ENCODE peak calls at places on chromosomes 1 and 21, in seven cellular contexts. One of them, this sample, is unnamed.

GRCh38 chr1:27106561-27107323 is 48.2 kb downstream of the SLC9A1 start:
- DNase-seq in lung: no peak
- DNase-seq in transverse colon: no peak
- DNase-seq in ovary: no peak
- DNase-seq in PC-9: no peak
- DNase-seq in heart right ventricle: no peak
- DNase-seq in breast epithelium: no peak
- DNase-seq in this sample: no peak

GRCh38 chr1:91669584-91670350 is 169.1 kb downstream of the CDC7 start:
- DNase-seq in heart right ventricle: no peak
- DNase-seq in PC-9: no peak
- DNase-seq in breast epithelium: no peak
- DNase-seq in transverse colon: no peak
- DNase-seq in ovary: no peak
- DNase-seq in lung: no peak
- DNase-seq in this sample: no peak

GRCh38 chr21:37670883-37671282 is 245.4 kb downstream of the KCNJ6 start:
- DNase-seq in transverse colon: no peak
- DNase-seq in PC-9: peak; percentile 83
- DNase-seq in lung: no peak
- DNase-seq in heart right ventricle: no peak
- DNase-seq in breast epithelium: no peak
- DNase-seq in ovary: no peak
- DNase-seq in this sample: no peak

GRCh38 chr21:31366825-31367224 is 22.8 kb upstream of the TIAM1 start:
- DNase-seq in breast epithelium: peak; percentile 75
- DNase-seq in transverse colon: no peak
- DNase-seq in PC-9: peak; percentile 95
- DNase-seq in heart right ventricle: no peak
- DNase-seq in ovary: no peak
- DNase-seq in lung: no peak
- DNase-seq in this sample: no peak

GRCh38 chr21:45087022-45087823 is 12.8 kb downstream of the ADARB1 start:
- DNase-seq in transverse colon: no peak
- DNase-seq in breast epithelium: no peak
- DNase-seq in ovary: no peak
- DNase-seq in heart right ventricle: no peak
- DNase-seq in PC-9: no peak
- DNase-seq in lung: no peak
- DNase-seq in this sample: no peak

GRCh38 chr1:87330954-87331318 is 2.3 kb downstream of the LMO4 start:
- DNase-seq in lung: no peak
- DNase-seq in PC-9: no peak
- DNase-seq in heart right ventricle: no peak
- DNase-seq in ovary: no peak
- DNase-seq in breast epithelium: no peak
- DNase-seq in transverse colon: no peak
- DNase-seq in this sample: no peak

GRCh38 chr1:21659099-21659923 is 9.8 kb downstream of the RAP1GAP start:
- DNase-seq in PC-9: peak; percentile 40
- DNase-seq in ovary: peak; percentile 86
- DNase-seq in lung: peak; percentile 82
- DNase-seq in breast epithelium: peak; percentile 68
- DNase-seq in heart right ventricle: peak; percentile 67
- DNase-seq in transverse colon: peak; percentile 74
- DNase-seq in this sample: peak; percentile 68

GRCh38 chr1:111192074-111192473 is 8.4 kb downstream of the DENND2D start:
- DNase-seq in transverse colon: no peak
- DNase-seq in lung: no peak
- DNase-seq in ovary: no peak
- DNase-seq in breast epithelium: no peak
- DNase-seq in heart right ventricle: no peak
- DNase-seq in PC-9: no peak
- DNase-seq in this sample: no peak

GRCh38 chr1:37726746-37727145 is 34.4 kb downstream of the CDCA8 start:
- DNase-seq in transverse colon: no peak
- DNase-seq in ovary: no peak
- DNase-seq in lung: no peak
- DNase-seq in breast epithelium: no peak
- DNase-seq in PC-9: no peak
- DNase-seq in heart right ventricle: no peak
- DNase-seq in this sample: no peak

GRCh38 chr21:26117972-26118367 is 52.6 kb downstream of the APP start:
- DNase-seq in ovary: no peak
- DNase-seq in breast epithelium: no peak
- DNase-seq in PC-9: no peak
- DNase-seq in heart right ventricle: no peak
- DNase-seq in transverse colon: no peak
- DNase-seq in lung: no peak
- DNase-seq in this sample: no peak

GRCh38 chr1:175482072-175482451 is 261.3 kb downstream of the TNR start:
- DNase-seq in breast epithelium: no peak
- DNase-seq in transverse colon: no peak
- DNase-seq in lung: no peak
- DNase-seq in PC-9: no peak
- DNase-seq in ovary: no peak
- DNase-seq in heart right ventricle: no peak
- DNase-seq in this sample: no peak

GRCh38 chr1:158496379-158496778 is 24.4 kb downstream of the OR10R2 start:
- DNase-seq in ovary: no peak
- DNase-seq in heart right ventricle: no peak
- DNase-seq in PC-9: no peak
- DNase-seq in transverse colon: no peak
- DNase-seq in breast epithelium: no peak
- DNase-seq in lung: no peak
- DNase-seq in this sample: no peak

GRCh38 chr1:111279144-111279543 is 11.5 kb upstream of the CHIA start:
- DNase-seq in lung: no peak
- DNase-seq in PC-9: no peak
- DNase-seq in ovary: no peak
- DNase-seq in heart right ventricle: no peak
- DNase-seq in breast epithelium: no peak
- DNase-seq in transverse colon: no peak
- DNase-seq in this sample: no peak

GRCh38 chr1:46342084-46342656 is 1.6 kb downstream of the NSUN4 start:
- DNase-seq in PC-9: no peak
- DNase-seq in transverse colon: no peak
- DNase-seq in lung: no peak
- DNase-seq in heart right ventricle: no peak
- DNase-seq in ovary: no peak
- DNase-seq in breast epithelium: no peak
- DNase-seq in this sample: no peak

GRCh38 chr1:200938955-200939354 is 44.3 kb downstream of the INAVA start:
- DNase-seq in lung: no peak
- DNase-seq in PC-9: no peak
- DNase-seq in heart right ventricle: no peak
- DNase-seq in breast epithelium: no peak
- DNase-seq in ovary: no peak
- DNase-seq in transverse colon: no peak
- DNase-seq in this sample: no peak

GRCh38 chr21:42047821-42048613 is 23.1 kb upstream of the UMODL1 start:
- DNase-seq in transverse colon: no peak
- DNase-seq in PC-9: no peak
- DNase-seq in lung: no peak
- DNase-seq in breast epithelium: no peak
- DNase-seq in heart right ventricle: peak; percentile 56
- DNase-seq in ovary: peak; percentile 70
- DNase-seq in this sample: peak; percentile 52

GRCh38 chr1:32303997-32304622 is 12.2 kb downstream of the HDAC1 start:
- DNase-seq in heart right ventricle: no peak
- DNase-seq in PC-9: no peak
- DNase-seq in breast epithelium: no peak
- DNase-seq in transverse colon: no peak
- DNase-seq in lung: no peak
- DNase-seq in ovary: no peak
- DNase-seq in this sample: no peak

GRCh38 chr1:247906504-247907047 is 11.2 kb downstream of the OR2W3 start:
- DNase-seq in heart right ventricle: no peak
- DNase-seq in lung: no peak
- DNase-seq in PC-9: peak; percentile 65
- DNase-seq in breast epithelium: no peak
- DNase-seq in transverse colon: peak; percentile 25
- DNase-seq in ovary: no peak
- DNase-seq in this sample: no peak

GRCh38 chr21:42097274-42097673 is 26.2 kb downstream of the UMODL1 start:
- DNase-seq in lung: no peak
- DNase-seq in breast epithelium: no peak
- DNase-seq in PC-9: no peak
- DNase-seq in ovary: no peak
- DNase-seq in transverse colon: no peak
- DNase-seq in heart right ventricle: no peak
- DNase-seq in this sample: no peak

GRCh38 chr1:113199718-113200455 is 126.9 kb downstream of the LRIG2 start:
- DNase-seq in lung: peak; percentile 81
- DNase-seq in ovary: no peak
- DNase-seq in PC-9: peak; percentile 89
- DNase-seq in breast epithelium: no peak
- DNase-seq in heart right ventricle: no peak
- DNase-seq in transverse colon: no peak
- DNase-seq in this sample: no peak

GRCh38 chr1:230752407-230752806 is 5.2 kb downstream of the CAPN9 start:
- DNase-seq in PC-9: no peak
- DNase-seq in ovary: no peak
- DNase-seq in lung: peak; percentile 81
- DNase-seq in breast epithelium: peak; percentile 39
- DNase-seq in transverse colon: peak; percentile 88
- DNase-seq in heart right ventricle: peak; percentile 21
- DNase-seq in this sample: no peak

GRCh38 chr1:223242382-223242955 is 99.4 kb upstream of the TLR5 start:
- DNase-seq in heart right ventricle: no peak
- DNase-seq in ovary: no peak
- DNase-seq in breast epithelium: no peak
- DNase-seq in lung: no peak
- DNase-seq in transverse colon: no peak
- DNase-seq in PC-9: no peak
- DNase-seq in this sample: no peak

GRCh38 chr1:61435226-61435625 is 289.7 kb downstream of the TM2D1 start:
- DNase-seq in ovary: no peak
- DNase-seq in heart right ventricle: no peak
- DNase-seq in PC-9: no peak
- DNase-seq in lung: no peak
- DNase-seq in transverse colon: no peak
- DNase-seq in breast epithelium: no peak
- DNase-seq in this sample: no peak

DNA sequence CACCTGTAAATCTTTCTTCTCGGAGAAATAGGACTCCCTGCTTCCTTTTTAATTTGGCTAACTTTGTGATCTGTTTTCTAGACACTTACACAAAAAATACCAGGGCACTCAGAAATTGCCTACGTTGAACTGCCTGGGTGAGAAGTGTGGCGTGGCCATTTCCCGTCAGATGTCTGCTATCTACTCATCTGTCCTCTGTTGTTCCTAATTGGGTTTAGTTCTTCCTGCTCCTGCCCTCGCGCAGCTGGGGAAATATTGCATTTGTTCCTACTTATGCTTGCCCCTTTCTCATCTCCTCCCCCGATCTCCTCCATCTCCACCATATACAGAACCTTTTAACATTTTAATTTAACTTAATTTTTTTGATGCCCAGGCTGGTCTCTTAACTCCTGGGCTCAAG is 55.1 kb downstream of the CD58 start:
- DNase-seq in lung: no peak
- DNase-seq in transverse colon: no peak
- DNase-seq in ovary: no peak
- DNase-seq in breast epithelium: no peak
- DNase-seq in heart right ventricle: no peak
- DNase-seq in PC-9: no peak
- DNase-seq in this sample: no peak
- H3K27ac ChIP-seq in lung: no peak overlapping the region
- H3K27ac ChIP-seq in transverse colon: peak overlapping the region; percentile 50
- H3K27ac ChIP-seq in ovary: no peak overlapping the region
- H3K27ac ChIP-seq in breast epithelium: peak overlapping the region; percentile 90
- H3K27ac ChIP-seq in heart right ventricle: no peak overlapping the region
- H3K27ac ChIP-seq in PC-9: peak overlapping the region; percentile 98
- H3K27ac ChIP-seq in this sample: no peak overlapping the region

GRCh38 chr1:53740621-53741105 is 1.7 kb upstream of the GLIS1 start:
- DNase-seq in heart right ventricle: no peak
- DNase-seq in ovary: no peak
- DNase-seq in lung: no peak
- DNase-seq in breast epithelium: no peak
- DNase-seq in PC-9: no peak
- DNase-seq in transverse colon: no peak
- DNase-seq in this sample: no peak
- H3K4me3 ChIP-seq in heart right ventricle: no peak overlapping the region
- H3K4me3 ChIP-seq in ovary: no peak overlapping the region
- H3K4me3 ChIP-seq in lung: no peak overlapping the region
- H3K4me3 ChIP-seq in breast epithelium: no peak overlapping the region
- H3K4me3 ChIP-seq in PC-9: no peak overlapping the region
- H3K4me3 ChIP-seq in transverse colon: no peak overlapping the region
- H3K4me3 ChIP-seq in this sample: no peak overlapping the region

GRCh38 chr1:58812926-58813325 is 29.1 kb upstream of the JUN start:
- DNase-seq in heart right ventricle: no peak
- DNase-seq in ovary: no peak
- DNase-seq in PC-9: no peak
- DNase-seq in breast epithelium: no peak
- DNase-seq in transverse colon: no peak
- DNase-seq in lung: no peak
- DNase-seq in this sample: no peak

GRCh38 chr1:58812468-58812867 is 28.6 kb upstream of the JUN start:
- DNase-seq in heart right ventricle: no peak
- DNase-seq in breast epithelium: no peak
- DNase-seq in PC-9: no peak
- DNase-seq in ovary: no peak
- DNase-seq in transverse colon: no peak
- DNase-seq in lung: no peak
- DNase-seq in this sample: no peak

GRCh38 chr1:58805716-58806571 is 22.1 kb upstream of the JUN start:
- DNase-seq in lung: no peak
- DNase-seq in PC-9: no peak
- DNase-seq in ovary: no peak
- DNase-seq in transverse colon: no peak
- DNase-seq in breast epithelium: no peak
- DNase-seq in heart right ventricle: no peak
- DNase-seq in this sample: no peak

GRCh38 chr1:58811303-58811702 is 27.5 kb upstream of the JUN start:
- DNase-seq in transverse colon: no peak
- DNase-seq in heart right ventricle: no peak
- DNase-seq in lung: no peak
- DNase-seq in breast epithelium: peak; percentile 53
- DNase-seq in ovary: no peak
- DNase-seq in PC-9: peak; percentile 82
- DNase-seq in this sample: no peak

GRCh38 chr1:58809327-58810040 is 25.6 kb upstream of the JUN start:
- DNase-seq in ovary: no peak
- DNase-seq in transverse colon: no peak
- DNase-seq in heart right ventricle: no peak
- DNase-seq in lung: peak; percentile 74
- DNase-seq in breast epithelium: peak; percentile 60
- DNase-seq in PC-9: no peak
- DNase-seq in this sample: no peak
- H3K27ac ChIP-seq in ovary: no peak overlapping the region
- H3K27ac ChIP-seq in transverse colon: no peak overlapping the region
- H3K27ac ChIP-seq in heart right ventricle: no peak overlapping the region
- H3K27ac ChIP-seq in lung: no peak overlapping the region
- H3K27ac ChIP-seq in breast epithelium: peak overlapping the region; percentile 57
- H3K27ac ChIP-seq in PC-9: no peak overlapping the region
- H3K27ac ChIP-seq in this sample: peak overlapping the region; percentile 35

DNA sequence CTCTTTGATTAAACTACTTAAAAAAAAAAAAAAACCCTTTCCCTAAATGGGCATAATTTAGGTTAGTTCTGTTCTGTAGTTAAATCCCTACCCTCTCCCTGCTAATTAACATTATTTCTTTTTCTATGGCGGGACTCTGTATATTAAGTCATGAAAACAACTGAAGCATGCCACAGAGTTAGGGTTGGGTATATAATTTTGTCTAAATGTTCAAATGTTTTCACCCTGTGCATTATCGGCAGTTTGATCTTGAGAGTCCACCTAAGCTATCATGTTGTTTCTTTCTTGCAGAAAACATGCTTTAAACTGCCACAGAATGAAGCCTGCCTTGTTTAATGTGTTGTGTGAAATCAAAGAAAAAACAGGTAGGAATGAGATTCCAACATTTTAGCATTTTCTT is 4.0 kb downstream of the PBX1 start:
- DNase-seq in lung: no peak
- DNase-seq in heart right ventricle: no peak
- DNase-seq in PC-9: no peak
- DNase-seq in breast epithelium: no peak
- DNase-seq in ovary: no peak
- DNase-seq in transverse colon: no peak
- DNase-seq in this sample: no peak
- H3K4me3 ChIP-seq in lung: no peak overlapping the region
- H3K4me3 ChIP-seq in heart right ventricle: peak overlapping the region; percentile 32
- H3K4me3 ChIP-seq in PC-9: peak overlapping the region; percentile 71
- H3K4me3 ChIP-seq in breast epithelium: peak overlapping the region; percentile 79
- H3K4me3 ChIP-seq in ovary: peak overlapping the region; percentile 71
- H3K4me3 ChIP-seq in transverse colon: peak overlapping the region; percentile 86
- H3K4me3 ChIP-seq in this sample: peak overlapping the region; percentile 69

This sample was measured in pancreas.